ENCODE peak calls at places on chromosomes 1 and 21, in five cellular contexts. One of them, this sample, is unnamed.

GRCh38 chr1:6471086-6471841 is 5.3 kb upstream of the TNFRSF25 start:
- DNase-seq in GM12878: no peak
- DNase-seq in K562: peak
- DNase-seq in HepG2: no peak
- DNase-seq in SK-N-SH: no peak
- DNase-seq in this sample: no peak

GRCh38 chr1:20255666-20256065 is 35.0 kb upstream of the VWA5B1 start:
- DNase-seq in HepG2: no peak
- DNase-seq in K562: peak
- DNase-seq in GM12878: no peak
- DNase-seq in SK-N-SH: no peak
- DNase-seq in this sample: peak

GRCh38 chr21:30351534-30351933 is 3.1 kb upstream of the KRTAP23-1 start:
- DNase-seq in SK-N-SH: no peak
- DNase-seq in HepG2: no peak
- DNase-seq in K562: no peak
- DNase-seq in GM12878: no peak
- DNase-seq in this sample: no peak

GRCh38 chr1:153908071-153908470 is 14.7 kb downstream of the GATAD2B start:
- DNase-seq in SK-N-SH: no peak
- DNase-seq in GM12878: no peak
- DNase-seq in K562: no peak
- DNase-seq in HepG2: no peak
- DNase-seq in this sample: no peak

GRCh38 chr1:196078691-196079090 is 529.5 kb downstream of the KCNT2 start:
- DNase-seq in HepG2: no peak
- DNase-seq in K562: peak
- DNase-seq in GM12878: no peak
- DNase-seq in SK-N-SH: no peak
- DNase-seq in this sample: peak

GRCh38 chr1:171783816-171784530 is 2.5 kb downstream of the METTL13 start:
- DNase-seq in K562: no peak
- DNase-seq in GM12878: no peak
- DNase-seq in SK-N-SH: no peak
- DNase-seq in HepG2: no peak
- DNase-seq in this sample: no peak

GRCh38 chr1:34479731-34480130 is 275.1 kb upstream of the GJB5 start:
- DNase-seq in HepG2: no peak
- DNase-seq in SK-N-SH: peak
- DNase-seq in K562: no peak
- DNase-seq in GM12878: no peak
- DNase-seq in this sample: no peak

GRCh38 chr1:42682739-42683529 is 716 bp downstream of the YBX1 start:
- DNase-seq in HepG2: peak
- DNase-seq in K562: peak
- DNase-seq in GM12878: no peak
- DNase-seq in SK-N-SH: peak
- DNase-seq in this sample: peak

GRCh38 chr1:54795100-54795665 is 5.9 kb downstream of the TTC22 start:
- DNase-seq in SK-N-SH: peak
- DNase-seq in GM12878: no peak
- DNase-seq in HepG2: no peak
- DNase-seq in K562: no peak
- DNase-seq in this sample: no peak

GRCh38 chr21:44994581-44995171 is 54.8 kb downstream of the SLX9 start:
- DNase-seq in HepG2: no peak
- DNase-seq in GM12878: no peak
- DNase-seq in SK-N-SH: no peak
- DNase-seq in K562: no peak
- DNase-seq in this sample: no peak

GRCh38 chr1:37763791-37764741 is 854 bp downstream of the EPHA10 start:
- DNase-seq in GM12878: no peak
- DNase-seq in K562: peak
- DNase-seq in SK-N-SH: peak
- DNase-seq in HepG2: peak
- DNase-seq in this sample: peak

GRCh38 chr21:37606549-37606948 is 240.0 kb downstream of the DYRK1A start:
- DNase-seq in K562: no peak
- DNase-seq in SK-N-SH: no peak
- DNase-seq in HepG2: no peak
- DNase-seq in GM12878: no peak
- DNase-seq in this sample: no peak

GRCh38 chr1:101613549-101613948 is 376.7 kb downstream of the S1PR1 start:
- DNase-seq in GM12878: no peak
- DNase-seq in HepG2: no peak
- DNase-seq in K562: no peak
- DNase-seq in SK-N-SH: no peak
- DNase-seq in this sample: no peak

GRCh38 chr1:156505679-156506298 is 5.2 kb upstream of the MEF2D start:
- DNase-seq in SK-N-SH: no peak
- DNase-seq in HepG2: no peak
- DNase-seq in GM12878: no peak
- DNase-seq in K562: no peak
- DNase-seq in this sample: no peak

GRCh38 chr1:96010000-96010399 is 711.6 kb upstream of the PTBP2 start:
- DNase-seq in GM12878: no peak
- DNase-seq in K562: no peak
- DNase-seq in SK-N-SH: peak
- DNase-seq in HepG2: no peak
- DNase-seq in this sample: no peak

GRCh38 chr1:3664700-3665375 is 12.5 kb downstream of the TP73 start:
- DNase-seq in K562: no peak
- DNase-seq in SK-N-SH: no peak
- DNase-seq in GM12878: no peak
- DNase-seq in HepG2: no peak
- DNase-seq in this sample: no peak

GRCh38 chr1:42866549-42866948 is 20.1 kb downstream of the ZNF691 start:
- DNase-seq in GM12878: no peak
- DNase-seq in HepG2: no peak
- DNase-seq in K562: no peak
- DNase-seq in SK-N-SH: no peak
- DNase-seq in this sample: no peak

GRCh38 chr1:57674803-57675202 is 250.9 kb upstream of the DAB1 start:
- DNase-seq in K562: no peak
- DNase-seq in GM12878: no peak
- DNase-seq in HepG2: no peak
- DNase-seq in SK-N-SH: no peak
- DNase-seq in this sample: no peak

GRCh38 chr1:240310226-240310925 is 218.7 kb downstream of the FMN2 start:
- DNase-seq in GM12878: no peak
- DNase-seq in HepG2: no peak
- DNase-seq in SK-N-SH: no peak
- DNase-seq in K562: no peak
- DNase-seq in this sample: peak

GRCh38 chr1:64955093-64956066 is 11.0 kb downstream of the JAK1 start:
- DNase-seq in HepG2: peak
- DNase-seq in GM12878: no peak
- DNase-seq in K562: no peak
- DNase-seq in SK-N-SH: no peak
- DNase-seq in this sample: no peak

DNA sequence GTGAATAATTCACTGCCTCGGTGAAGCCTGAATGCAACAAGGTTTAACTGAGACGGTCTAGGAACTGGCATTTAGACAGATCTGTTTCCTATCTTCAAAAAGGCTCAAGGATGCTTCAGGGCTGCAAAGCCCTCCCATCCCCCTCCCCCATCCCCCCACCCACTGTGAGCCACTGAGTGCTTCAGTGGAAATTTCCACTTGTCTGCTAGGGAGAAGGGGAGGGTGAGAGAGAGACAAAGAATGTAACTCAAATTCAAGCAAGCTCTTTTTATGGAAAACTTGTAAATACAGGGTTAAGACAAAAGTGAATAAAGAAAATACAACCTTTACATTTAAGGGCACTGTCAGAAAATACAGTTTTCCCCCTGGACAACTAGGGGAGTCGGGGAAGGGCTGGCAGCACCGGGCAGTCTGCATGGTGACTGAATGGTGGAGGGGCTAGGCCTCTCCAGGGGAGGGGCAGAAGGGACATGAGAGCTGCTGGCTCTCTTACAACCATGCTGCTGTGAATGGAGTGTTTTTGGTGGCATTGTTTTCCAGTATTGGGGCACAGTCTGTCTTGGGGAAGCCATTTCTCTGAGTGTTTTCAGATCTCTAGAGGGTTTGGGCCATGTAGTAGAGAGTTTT is 56.7 kb downstream of the MRPS6 start:
- DNase-seq in SK-N-SH: peak
- DNase-seq in GM12878: no peak
- DNase-seq in K562: peak
- DNase-seq in HepG2: peak
- DNase-seq in this sample: peak
- TF ChIP-seq RAD21 in SK-N-SH: no peak
- TF ChIP-seq RAD21 in GM12878: no peak
- TF ChIP-seq RAD21 in K562: no peak
- TF ChIP-seq RAD21 in HepG2: no peak
- TF ChIP-seq RAD21 in this sample: no peak

GRCh38 chr1:116824631-116825399 is 70.6 kb downstream of the CD2 start:
- DNase-seq in GM12878: no peak
- DNase-seq in SK-N-SH: peak
- DNase-seq in HepG2: no peak
- DNase-seq in K562: no peak
- DNase-seq in this sample: no peak

GRCh38 chr1:116826818-116827606 is 72.8 kb downstream of the CD2 start:
- DNase-seq in GM12878: peak
- DNase-seq in HepG2: peak
- DNase-seq in SK-N-SH: no peak
- DNase-seq in K562: peak
- DNase-seq in this sample: peak

GRCh38 chr1:116825400-116825734 is 71.1 kb downstream of the CD2 start:
- DNase-seq in HepG2: no peak
- DNase-seq in K562: peak
- DNase-seq in GM12878: no peak
- DNase-seq in SK-N-SH: peak
- DNase-seq in this sample: no peak

GRCh38 chr1:116825735-116826438 is 71.7 kb downstream of the CD2 start:
- DNase-seq in SK-N-SH: peak
- DNase-seq in GM12878: no peak
- DNase-seq in HepG2: no peak
- DNase-seq in K562: peak
- DNase-seq in this sample: no peak

GRCh38 chr1:116827607-116828125 is 73.4 kb downstream of the CD2 start:
- DNase-seq in SK-N-SH: no peak
- DNase-seq in K562: no peak
- DNase-seq in GM12878: no peak
- DNase-seq in HepG2: no peak
- DNase-seq in this sample: no peak
- H2AFZ ChIP-seq in SK-N-SH: no peak
- H2AFZ ChIP-seq in K562: peak
- H2AFZ ChIP-seq in GM12878: no peak
- H2AFZ ChIP-seq in HepG2: no peak
- H2AFZ ChIP-seq in this sample: no peak

GRCh38 chr1:9676815-9677393 is 25.4 kb downstream of the PIK3CD start:
- DNase-seq in GM12878: no peak
- DNase-seq in SK-N-SH: no peak
- DNase-seq in K562: no peak
- DNase-seq in HepG2: no peak
- DNase-seq in this sample: no peak
- TF ChIP-seq MXI1 in GM12878: no peak
- TF ChIP-seq MXI1 in SK-N-SH: no peak
- TF ChIP-seq MXI1 in K562: no peak
- TF ChIP-seq MXI1 in HepG2: no peak
- TF ChIP-seq MXI1 in this sample: no peak

GRCh38 chr1:16981269-16981849 is 939 bp upstream of the MFAP2 start:
- DNase-seq in SK-N-SH: no peak
- DNase-seq in GM12878: no peak
- DNase-seq in HepG2: no peak
- DNase-seq in K562: no peak
- DNase-seq in this sample: peak
- TF ChIP-seq RAD21 in SK-N-SH: no peak
- TF ChIP-seq RAD21 in GM12878: no peak
- TF ChIP-seq RAD21 in HepG2: no peak
- TF ChIP-seq RAD21 in K562: no peak
- TF ChIP-seq RAD21 in this sample: no peak